ENCODE peak calls at places on chromosome 2, in four cellular contexts. W, A, E and I are unnamed samples.

GRCh38 chr2:180255981-180256380 is 248.9 kb upstream of the CWC22 start:
- DNase-seq in E (no peak), W (no peak), A (no peak), I (no peak)

GRCh38 chr2:54471221-54471711 is 15.1 kb downstream of the SPTBN1 start:
- DNase-seq in A (no peak), W (no peak), E (peak; percentile 64), I (no peak)

GRCh38 chr2:120851116-120851773 is 115.6 kb downstream of the GLI2 start:
- DNase-seq in E (no peak), W (no peak), A (no peak), I (no peak)

GRCh38 chr2:152446213-152446612 is 111.2 kb downstream of the FMNL2 start:
- DNase-seq in E (no peak), W (no peak), A (no peak), I (no peak)

GRCh38 chr2:64807417-64807816 is 153.7 kb upstream of the SERTAD2 start:
- DNase-seq in W (peak; percentile 69), E (peak; percentile 97), A (no peak), I (no peak)

GRCh38 chr2:25822190-25823117 is 55.8 kb downstream of the ASXL2 start:
- DNase-seq in E (peak; percentile 25), A (peak; percentile 53), W (peak; percentile 63), I (peak; percentile 75)

GRCh38 chr2:96207073-96207777 is 1.4 kb downstream of the STARD7 start:
- DNase-seq in W (no peak), E (no peak), A (no peak), I (no peak)

GRCh38 chr2:3343012-3343411 is 34.6 kb downstream of the EIPR1 start:
- DNase-seq in W (no peak), A (no peak), E (no peak), I (no peak)

GRCh38 chr2:53519925-53520629 is 247.5 kb upstream of the CHAC2 start:
- DNase-seq in E (no peak), W (no peak), A (no peak), I (no peak)

GRCh38 chr2:224417361-224417729 is 15.4 kb upstream of the FAM124B start:
- DNase-seq in A (no peak), E (no peak), W (no peak), I (no peak)

GRCh38 chr2:241036964-241037421 is 38.6 kb downstream of the SNED1 start:
- DNase-seq in E (no peak), W (peak; percentile 27), A (no peak), I (no peak)

GRCh38 chr2:212723226-212723625 is 184.6 kb upstream of the ERBB4 start:
- DNase-seq in W (no peak), A (no peak), E (peak; percentile 61), I (no peak)

GRCh38 chr2:173898178-173898668 is 67.0 kb downstream of the SP3 start:
- DNase-seq in W (no peak), E (no peak), A (no peak), I (no peak)

GRCh38 chr2:72332720-72333119 is 185.1 kb upstream of the CYP26B1 start:
- DNase-seq in E (no peak), A (no peak), W (no peak), I (no peak)

GRCh38 chr2:28615691-28616090 is 119.8 kb downstream of the PLB1 start:
- DNase-seq in E (peak; percentile 27), A (no peak), W (no peak), I (no peak)

GRCh38 chr2:43634604-43635306 is 2.3 kb upstream of the PLEKHH2 start:
- DNase-seq in W (no peak), E (peak; percentile 76), A (no peak), I (no peak)

GRCh38 chr2:100783986-100784385 is 36.0 kb upstream of the NPAS2 start:
- DNase-seq in W (no peak), E (no peak), A (no peak), I (no peak)

GRCh38 chr2:70525032-70525431 is 28.6 kb downstream of the TGFA start:
- DNase-seq in E (no peak), A (no peak), W (no peak), I (no peak)

GRCh38 chr2:207241198-207241597 is 75.5 kb upstream of the KLF7 start:
- DNase-seq in W (no peak), E (no peak), A (no peak), I (no peak)

GRCh38 chr2:143034292-143035074 is 94.7 kb upstream of the ARHGAP15 start:
- DNase-seq in W (no peak), E (peak; percentile 86), A (peak; percentile 36), I (peak; percentile 32)

GRCh38 chr2:45759310-45759851 is 107.9 kb downstream of the PRKCE start:
- DNase-seq in E (peak; percentile 50), W (no peak), A (no peak), I (no peak)

GRCh38 chr2:23312996-23313606 is 71.9 kb upstream of the KLHL29 start:
- DNase-seq in E (no peak), A (no peak), W (no peak), I (no peak)

GRCh38 chr2:160205511-160205910 is 5.4 kb upstream of the ITGB6 start:
- DNase-seq in A (no peak), E (peak; percentile 99), W (peak; percentile 78), I (no peak)

GRCh38 chr2:6914829-6915228 is 2.4 kb upstream of the RNF144A start:
- DNase-seq in A (no peak), W (no peak), E (peak; percentile 54), I (no peak)

GRCh38 chr2:218671077-218671653 is 637 bp downstream of the RNF25 start:
- DNase-seq in A (no peak), W (no peak), E (peak; percentile 2), I (no peak)

GRCh38 chr2:54881759-54882158 is 158.3 kb downstream of the EML6 start:
- DNase-seq in A (no peak), E (no peak), W (no peak), I (no peak)

GRCh38 chr2:1745171-1746023 is 1.1 kb upstream of the PXDN start:
- DNase-seq in E (no peak), W (no peak), A (no peak), I (no peak)

GRCh38 chr2:212936572-212936971 is 214.8 kb downstream of the IKZF2 start:
- DNase-seq in E (no peak), W (no peak), A (no peak), I (no peak)

GRCh38 chr2:810397-810796 is 133.2 kb upstream of the TMEM18 start:
- DNase-seq in A (no peak), E (no peak), W (no peak), I (no peak)

GRCh38 chr2:75238670-75239330 is 39.5 kb upstream of the TACR1 start:
- DNase-seq in E (peak; percentile 65), W (no peak), A (no peak), I (no peak)

GRCh38 chr2:160473508-160474318 is 19.9 kb downstream of the RBMS1 start:
- DNase-seq in A (no peak), W (no peak), E (no peak), I (no peak)

GRCh38 chr2:74935883-74936483 is 22.5 kb upstream of the POLE4 start:
- DNase-seq in E (no peak), A (no peak), W (no peak), I (no peak)

GRCh38 chr2:149661844-149662243 is 74.3 kb upstream of the MMADHC start:
- DNase-seq in A (no peak), W (no peak), E (peak; percentile 74), I (no peak)

GRCh38 chr2:231601356-231602229 is 8.9 kb downstream of the TEX44 start:
- DNase-seq in E (peak; percentile 78), W (peak; percentile 86), A (peak; percentile 70), I (peak; percentile 74)

GRCh38 chr2:101528501-101528900 is 53.6 kb upstream of the RFX8 start:
- DNase-seq in A (no peak), W (no peak), E (no peak), I (no peak)

GRCh38 chr2:127104881-127105655 is 1.9 kb downstream of the BIN1 start:
- DNase-seq in E (no peak), W (no peak), A (no peak), I (peak; percentile 16)

GRCh38 chr2:130744287-130745117 is 10.8 kb upstream of the AMER3 start:
- DNase-seq in A (no peak), E (no peak), W (no peak), I (no peak)